ENCODE peak calls at places on chromosomes 4 and X, in five cellular contexts. U, L, Z, W and P are unnamed samples.

GRCh38 chr4:69075061-69075792 is 21.0 kb upstream of the UGT2B7 start:
- DNase-seq in U (no peak), L (no peak), Z (no peak), W (no peak), P (no peak)

GRCh38 chrX:50988649-50989048 is 78.1 kb downstream of the BMP15 start:
- DNase-seq in U (peak), L (peak), Z (no peak), W (no peak), P (peak)

GRCh38 chrX:56813318-56813837 is 84.3 kb downstream of the NBDY start:
- DNase-seq in U (no peak), L (no peak), Z (peak), W (peak), P (peak)

GRCh38 chrX:9312922-9313867 is 151.7 kb upstream of the TBL1X start:
- DNase-seq in U (peak), L (peak), Z (peak), W (peak), P (peak)

GRCh38 chr4:114383721-114384120 is 214.9 kb upstream of the UGT8 start:
- DNase-seq in U (no peak), L (no peak), Z (no peak), W (no peak), P (no peak)

GRCh38 chr4:4480685-4481393 is 61.0 kb downstream of the STX18 start:
- DNase-seq in U (no peak), L (no peak), Z (no peak), W (no peak), P (no peak)

GRCh38 chrX:113473418-113473817 is 632.8 kb upstream of the AMOT start:
- DNase-seq in U (no peak), L (no peak), Z (no peak), W (no peak), P (no peak)

GRCh38 chr4:176601156-176601555 is 191.6 kb downstream of the VEGFC start:
- DNase-seq in U (no peak), L (no peak), Z (no peak), W (no peak), P (no peak)

GRCh38 chrX:49308604-49309269 is 5.3 kb downstream of the GAGE10 start:
- DNase-seq in U (no peak), L (no peak), Z (no peak), W (no peak), P (no peak)

GRCh38 chr4:101230806-101231426 is 116.4 kb downstream of the PPP3CA start:
- DNase-seq in U (no peak), L (peak), Z (no peak), W (no peak), P (no peak)

GRCh38 chrX:937391-937790 is 275.1 kb downstream of the CRLF2 start:
- DNase-seq in U (no peak), L (no peak), Z (no peak), W (peak), P (no peak)

GRCh38 chr4:147303506-147303905 is 177.4 kb upstream of the EDNRA start:
- DNase-seq in U (no peak), L (no peak), Z (no peak), W (no peak), P (no peak)

GRCh38 chr4:57094482-57095223 is 15.5 kb downstream of the IGFBP7 start:
- DNase-seq in U (no peak), L (no peak), Z (no peak), W (no peak), P (no peak)
- TF ChIP-seq CTCF in U (no peak), L (no peak), Z (no peak), W (no peak), P (no peak)

GRCh38 chrX:40550069-40550468 is 30.7 kb upstream of the ATP6AP2 start:
- DNase-seq in U (peak), L (no peak), Z (no peak), W (no peak), P (no peak)

GRCh38 chrX:40558590-40558989 is 22.2 kb upstream of the ATP6AP2 start:
- DNase-seq in U (no peak), L (no peak), Z (no peak), W (no peak), P (no peak)

GRCh38 chrX:40546870-40547269 is 33.9 kb upstream of the ATP6AP2 start:
- DNase-seq in U (no peak), L (no peak), Z (no peak), W (no peak), P (no peak)

GRCh38 chrX:40552768-40553167 is 28.0 kb upstream of the ATP6AP2 start:
- DNase-seq in U (no peak), L (no peak), Z (no peak), W (no peak), P (no peak)
- TF ChIP-seq CTCF in U (peak), L (no peak), Z (no peak), W (no peak), P (no peak)

GRCh38 chrX:105975382-105975781 is 63.1 kb downstream of the SERPINA7 start:
- DNase-seq in U (no peak), L (peak), Z (no peak), W (no peak), P (no peak)
- TF ChIP-seq CTCF in U (peak), L (peak), Z (peak), W (no peak), P (peak)

GRCh38 chr4:47662975-47663374 is 174.9 kb downstream of the CORIN start:
- DNase-seq in U (no peak), L (peak), Z (no peak), W (no peak), P (no peak)
- TF ChIP-seq CTCF in U (no peak), L (peak), Z (peak), W (no peak), P (peak)

GRCh38 chr4:103095080-103095479 is 4.6 kb downstream of the BDH2 start:
- DNase-seq in U (no peak), L (no peak), Z (no peak), W (no peak), P (no peak)

GRCh38 chr4:103086565-103086964 is 10.0 kb upstream of the SLC9B2 start:
- DNase-seq in U (no peak), L (no peak), Z (no peak), W (no peak), P (no peak)

GRCh38 chr4:103097112-103097511 is 2.5 kb downstream of the BDH2 start:
- DNase-seq in U (no peak), L (no peak), Z (no peak), W (no peak), P (no peak)

GRCh38 chr4:103092245-103092644 is 7.4 kb downstream of the BDH2 start:
- DNase-seq in U (no peak), L (no peak), Z (no peak), W (no peak), P (no peak)

GRCh38 chr4:103091601-103092223 is 7.9 kb downstream of the BDH2 start:
- DNase-seq in U (peak), L (peak), Z (no peak), W (no peak), P (peak)
- TF ChIP-seq CTCF in U (peak), L (peak), Z (peak), W (no peak), P (peak)

GRCh38 chr4:124135409-124135813 is 577.1 kb downstream of the ANKRD50 start:
- DNase-seq in U (no peak), L (no peak), Z (no peak), W (no peak), P (no peak)
- TF ChIP-seq CTCF in U (no peak), L (no peak), Z (no peak), W (no peak), P (no peak)

GRCh38 chr4:41991916-41992767 is 1.8 kb downstream of the SLC30A9 start:
- DNase-seq in U (no peak), L (no peak), Z (no peak), W (no peak), P (no peak)

GRCh38 chr4:41994461-41994860 is 4.1 kb downstream of the SLC30A9 start:
- DNase-seq in U (no peak), L (peak), Z (no peak), W (no peak), P (no peak)

GRCh38 chr4:41992967-41993857 is 2.9 kb downstream of the SLC30A9 start:
- DNase-seq in U (no peak), L (no peak), Z (no peak), W (no peak), P (no peak)

GRCh38 chr4:41990029-41990382 is 324 bp upstream of the SLC30A9 start:
- DNase-seq in U (no peak), L (no peak), Z (no peak), W (no peak), P (peak)

DNA sequence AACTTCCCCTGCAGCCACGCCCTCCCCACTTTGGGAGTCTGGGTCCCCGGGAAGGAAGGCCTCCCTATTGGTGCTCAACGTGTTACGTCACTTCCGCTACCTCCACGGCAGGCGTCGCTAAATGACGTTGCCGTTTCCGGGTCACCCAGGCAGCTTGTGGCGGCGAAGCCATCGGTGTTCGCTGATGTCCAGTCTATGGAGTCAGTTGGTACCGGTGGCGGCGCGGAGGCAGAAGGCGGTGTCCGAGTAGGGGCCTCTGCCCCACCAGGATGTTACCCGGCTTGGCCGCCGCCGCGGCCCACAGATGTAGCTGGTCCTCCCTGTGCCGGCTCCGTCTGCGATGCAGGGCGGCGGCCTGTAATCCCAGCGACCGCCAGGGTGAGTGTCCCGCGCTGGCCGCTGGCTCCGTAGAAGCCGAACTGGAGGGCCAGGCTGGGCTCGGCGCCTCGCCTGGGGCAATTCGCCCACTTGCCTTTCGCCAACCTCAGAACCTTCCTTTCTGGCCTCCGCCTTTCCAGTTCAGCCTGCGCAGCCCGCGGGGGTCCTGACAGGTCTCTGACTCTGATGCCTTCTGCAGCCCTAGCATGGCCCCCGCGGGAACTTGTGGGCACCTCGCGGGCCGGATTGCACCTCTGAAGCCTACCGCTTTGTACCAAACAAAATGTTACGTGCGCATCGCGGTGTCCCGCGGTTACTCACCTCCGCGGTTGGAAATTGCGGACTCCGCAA is at the start of gene SLC30A9:
- DNase-seq in U (peak), L (peak), Z (peak), W (peak), P (peak)
- TF ChIP-seq CTCF in U (peak), L (peak), Z (peak), W (no peak), P (peak)

GRCh38 chr4:140752669-140753068 is 3.5 kb downstream of the TBC1D9 start:
- DNase-seq in U (no peak), L (no peak), Z (no peak), W (no peak), P (no peak)
- TF ChIP-seq CTCF in U (no peak), L (no peak), Z (no peak), W (no peak), P (no peak)

GRCh38 chrX:83419030-83419792 is 88.9 kb upstream of the POU3F4 start:
- DNase-seq in U (no peak), L (no peak), Z (no peak), W (no peak), P (no peak)

GRCh38 chrX:83416273-83416672 is 91.8 kb upstream of the POU3F4 start:
- DNase-seq in U (no peak), L (peak), Z (no peak), W (no peak), P (no peak)
- TF ChIP-seq CTCF in U (no peak), L (peak), Z (peak), W (no peak), P (peak)